ENCODE peak calls at places on chromosomes 7 and 10, in eight cellular contexts. T is cardiac muscle cell; S is CD4-positive, alpha-beta memory T cell; Y is SK-N-SH; B is neuronal stem cell; G is AG04450; C is left ventricle myocardium inferior; F is thoracic aorta. J is an unnamed sample.

GRCh38 chr7:36112969-36113368 is 40.1 kb upstream of the EEPD1 start:
- DNase-seq in T (no peak), G (no peak), C (no peak), Y (peak; percentile 35), S (no peak), B (no peak), F (no peak), J (no peak)

GRCh38 chr7:134741901-134742635 is 37.4 kb upstream of the CALD1 start:
- DNase-seq in G (peak; percentile 70), F (no peak), C (no peak), T (no peak), Y (no peak), S (no peak), B (no peak), J (no peak)

GRCh38 chr10:68826764-68827591 is at the start of gene STOX1:
- DNase-seq in F (no peak), B (peak; percentile 73), G (no peak), C (peak; percentile 47), T (peak; percentile 86), Y (peak; percentile 94), S (peak; percentile 53), J (no peak)

GRCh38 chr10:96719850-96720421 is 378 bp downstream of the PIK3AP1 start:
- DNase-seq in Y (peak; percentile 50), C (peak; percentile 72), T (peak; percentile 50), S (peak; percentile 19), B (peak; percentile 31), G (no peak), F (no peak), J (no peak)

GRCh38 chr10:14040787-14041631 is 289.7 kb downstream of the FRMD4A start:
- DNase-seq in Y (no peak), S (no peak), T (no peak), B (no peak), G (no peak), C (no peak), F (no peak), J (no peak)

GRCh38 chr7:135160098-135160857 is 10.2 kb downstream of the CYREN start:
- DNase-seq in Y (no peak), S (no peak), T (no peak), F (no peak), B (no peak), G (no peak), C (no peak), J (no peak)

GRCh38 chr7:46982928-46983327 is 599.0 kb downstream of the TNS3 start:
- DNase-seq in Y (no peak), B (no peak), F (no peak), S (no peak), C (no peak), T (no peak), G (no peak), J (no peak)

GRCh38 chr7:6399351-6399750 is 48.4 kb downstream of the DAGLB start:
- DNase-seq in C (no peak), G (no peak), S (no peak), F (no peak), Y (no peak), T (no peak), B (no peak), J (no peak)

GRCh38 chr10:24446739-24447138 is 237.8 kb downstream of the KIAA1217 start:
- DNase-seq in G (peak; percentile 88), F (no peak), S (no peak), T (no peak), B (no peak), Y (no peak), C (no peak), J (no peak)

GRCh38 chr7:48177271-48177670 is 6.0 kb downstream of the ABCA13 start:
- DNase-seq in C (no peak), T (no peak), S (no peak), Y (no peak), B (no peak), F (no peak), G (no peak), J (no peak)

GRCh38 chr10:60417898-60418297 is 28.2 kb upstream of the ANK3 start:
- DNase-seq in Y (no peak), S (no peak), C (no peak), T (no peak), F (no peak), B (no peak), G (no peak), J (no peak)

GRCh38 chr10:87094373-87095240 is at the start of the genes GLUD1 and SHLD2:
- DNase-seq in G (peak; percentile 52), C (peak; percentile 93), T (peak; percentile 92), S (peak; percentile 88), B (peak; percentile 88), F (peak; percentile 78), Y (peak; percentile 96), J (peak; percentile 97)

GRCh38 chr7:92837214-92837749 is 909 bp upstream of the CDK6 start:
- DNase-seq in F (no peak), G (no peak), C (no peak), Y (peak; percentile 5), B (no peak), S (no peak), T (peak; percentile 30), J (no peak)

GRCh38 chr7:50310361-50310760 is 5.8 kb downstream of the IKZF1 start:
- DNase-seq in C (no peak), B (no peak), S (no peak), F (no peak), T (no peak), G (no peak), Y (no peak), J (no peak)

GRCh38 chr7:104857458-104858425 is 156.3 kb upstream of the KMT2E start:
- DNase-seq in Y (no peak), S (no peak), F (no peak), T (no peak), G (no peak), B (no peak), C (no peak), J (no peak)

GRCh38 chr10:6200588-6201510 is 1.9 kb upstream of the PFKFB3 start:
- DNase-seq in T (peak; percentile 68), Y (peak; percentile 46), B (peak; percentile 24), G (no peak), S (peak; percentile 27), C (no peak), F (no peak), J (no peak)

GRCh38 chr7:137909042-137909441 is 62.3 kb upstream of the DGKI start:
- DNase-seq in Y (no peak), F (peak; percentile 33), T (no peak), C (peak; percentile 50), B (no peak), S (no peak), G (no peak), J (no peak)

GRCh38 chr10:3094565-3095168 is 27.3 kb downstream of the PFKP start:
- DNase-seq in Y (no peak), C (no peak), B (no peak), S (no peak), G (no peak), T (peak; percentile 64), F (no peak), J (no peak)
- H3K4me3 ChIP-seq in Y (peak overlapping the region; percentile 15), C (peak overlapping the region; percentile 24), B (no peak overlapping the region), S (no peak overlapping the region), G (peak overlapping the region; percentile 41), T (peak overlapping the region; percentile 1), F (peak overlapping the region; percentile 51), J (peak overlapping the region; percentile 4)

GRCh38 chr7:106417273-106417902 is 132.6 kb upstream of the NAMPT start:
- DNase-seq in G (no peak), Y (no peak), C (no peak), F (no peak), T (no peak), B (no peak), S (no peak), J (no peak)
- H3K27ac ChIP-seq in G (no peak overlapping the region), Y (no peak overlapping the region), C (no peak overlapping the region), F (no peak overlapping the region), T (no peak overlapping the region), B (no peak overlapping the region), S (no peak overlapping the region), J (no peak overlapping the region)

GRCh38 chr10:72259491-72260214 is 14.1 kb upstream of the DDIT4 start:
- DNase-seq in T (no peak), F (no peak), Y (peak; percentile 72), B (no peak), G (no peak), S (no peak), C (no peak), J (no peak)
- H3K4me3 ChIP-seq in T (no peak overlapping the region), F (no peak overlapping the region), Y (no peak overlapping the region), B (no peak overlapping the region), G (no peak overlapping the region), S (no peak overlapping the region), C (peak overlapping the region; percentile 8), J (no peak overlapping the region)

GRCh38 chr10:124151466-124152095 is 58.2 kb upstream of the CHST15 start:
- DNase-seq in G (no peak), Y (no peak), S (no peak), B (no peak), C (no peak), T (no peak), F (no peak), J (no peak)
- H3K27ac ChIP-seq in G (no peak overlapping the region), Y (no peak overlapping the region), S (no peak overlapping the region), B (no peak overlapping the region), C (no peak overlapping the region), T (no peak overlapping the region), F (peak overlapping the region; percentile 82), J (peak overlapping the region; percentile 78)

DNA sequence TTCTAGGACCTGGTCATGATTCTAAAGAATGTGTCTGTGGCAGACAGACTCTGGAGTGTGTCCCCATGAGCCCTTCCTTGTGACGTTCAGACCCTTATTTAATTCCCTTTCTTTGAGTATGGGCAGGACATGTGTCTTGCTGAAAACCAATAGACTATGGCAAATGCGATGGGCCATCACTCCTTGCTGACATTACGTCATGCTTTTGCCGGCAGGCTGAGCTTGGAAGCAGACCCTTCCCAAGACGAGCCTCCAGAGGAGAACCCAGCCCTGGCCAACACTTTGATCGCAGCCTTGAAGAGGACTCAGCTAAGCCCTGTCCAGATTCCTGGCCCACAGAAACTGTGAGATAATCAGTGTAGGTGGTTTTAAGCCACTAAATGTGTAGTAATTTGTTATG is 18.4 kb upstream of the TMEM236 start:
- DNase-seq in T (no peak), S (no peak), C (no peak), Y (no peak), B (no peak), F (no peak), G (no peak), J (no peak)
- H3K4me3 ChIP-seq in T (no peak overlapping the region), S (no peak overlapping the region), C (no peak overlapping the region), Y (no peak overlapping the region), B (no peak overlapping the region), F (no peak overlapping the region), G (no peak overlapping the region), J (no peak overlapping the region)

J was measured in ascending aorta.